ENCODE peak calls at places on chromosomes 1 and 21, in six cellular contexts. One of them, this sample, is unnamed.

GRCh38 chr1:59384443-59384842 is 87.5 kb downstream of the FGGY start:
- DNase-seq in posterior cingulate gyrus: no peak
- DNase-seq in islet precursor cell: no peak
- DNase-seq in psoas muscle: no peak
- DNase-seq in NCI-H2029: no peak
- DNase-seq in HEK293T: no peak
- DNase-seq in this sample: no peak

GRCh38 chr1:201283836-201284553 is 689 bp downstream of the PKP1 start:
- DNase-seq in psoas muscle: no peak
- DNase-seq in NCI-H2029: no peak
- DNase-seq in HEK293T: no peak
- DNase-seq in islet precursor cell: no peak
- DNase-seq in posterior cingulate gyrus: peak
- DNase-seq in this sample: no peak

GRCh38 chr1:6445062-6445763 is 20.6 kb downstream of the ESPN start:
- DNase-seq in NCI-H2029: no peak
- DNase-seq in HEK293T: no peak
- DNase-seq in psoas muscle: no peak
- DNase-seq in islet precursor cell: peak
- DNase-seq in posterior cingulate gyrus: peak
- DNase-seq in this sample: peak

GRCh38 chr1:90817399-90817798 is 100.3 kb upstream of the BARHL2 start:
- DNase-seq in posterior cingulate gyrus: no peak
- DNase-seq in NCI-H2029: no peak
- DNase-seq in HEK293T: no peak
- DNase-seq in psoas muscle: no peak
- DNase-seq in islet precursor cell: no peak
- DNase-seq in this sample: no peak

GRCh38 chr1:227323164-227323955 is 5.1 kb upstream of the CDC42BPA start:
- DNase-seq in posterior cingulate gyrus: no peak
- DNase-seq in HEK293T: no peak
- DNase-seq in NCI-H2029: no peak
- DNase-seq in islet precursor cell: no peak
- DNase-seq in psoas muscle: no peak
- DNase-seq in this sample: no peak

GRCh38 chr1:232805269-232806070 is at the start of gene MAP10:
- DNase-seq in posterior cingulate gyrus: peak
- DNase-seq in psoas muscle: peak
- DNase-seq in HEK293T: no peak
- DNase-seq in islet precursor cell: peak
- DNase-seq in NCI-H2029: peak
- DNase-seq in this sample: peak

GRCh38 chr1:236282159-236282716 is 480 bp upstream of the ERO1B start:
- DNase-seq in HEK293T: no peak
- DNase-seq in psoas muscle: no peak
- DNase-seq in posterior cingulate gyrus: no peak
- DNase-seq in islet precursor cell: no peak
- DNase-seq in NCI-H2029: no peak
- DNase-seq in this sample: no peak

GRCh38 chr1:201361652-201362504 is 15.6 kb downstream of the TNNT2 start:
- DNase-seq in psoas muscle: peak
- DNase-seq in NCI-H2029: peak
- DNase-seq in HEK293T: peak
- DNase-seq in islet precursor cell: peak
- DNase-seq in posterior cingulate gyrus: peak
- DNase-seq in this sample: peak

GRCh38 chr1:204359474-204360255 is at the start of gene PLEKHA6:
- DNase-seq in NCI-H2029: no peak
- DNase-seq in HEK293T: no peak
- DNase-seq in psoas muscle: peak
- DNase-seq in posterior cingulate gyrus: peak
- DNase-seq in islet precursor cell: no peak
- DNase-seq in this sample: no peak

GRCh38 chr21:37565530-37566223 is 199.1 kb downstream of the DYRK1A start:
- DNase-seq in psoas muscle: no peak
- DNase-seq in posterior cingulate gyrus: peak
- DNase-seq in islet precursor cell: no peak
- DNase-seq in NCI-H2029: no peak
- DNase-seq in HEK293T: no peak
- DNase-seq in this sample: no peak

GRCh38 chr1:189859385-189859977 is 618.2 kb downstream of the BRINP3 start:
- DNase-seq in HEK293T: peak
- DNase-seq in posterior cingulate gyrus: peak
- DNase-seq in psoas muscle: no peak
- DNase-seq in islet precursor cell: peak
- DNase-seq in NCI-H2029: no peak
- DNase-seq in this sample: no peak

GRCh38 chr1:160821627-160822026 is 25.7 kb downstream of the LY9 start:
- DNase-seq in psoas muscle: no peak
- DNase-seq in posterior cingulate gyrus: no peak
- DNase-seq in NCI-H2029: no peak
- DNase-seq in HEK293T: peak
- DNase-seq in islet precursor cell: peak
- DNase-seq in this sample: no peak

GRCh38 chr21:31892686-31893085 is 19.9 kb downstream of the HUNK start:
- DNase-seq in posterior cingulate gyrus: no peak
- DNase-seq in HEK293T: no peak
- DNase-seq in psoas muscle: no peak
- DNase-seq in islet precursor cell: peak
- DNase-seq in NCI-H2029: no peak
- DNase-seq in this sample: no peak

GRCh38 chr1:69569983-69570755 is 2.4 kb downstream of the LRRC7 start:
- DNase-seq in NCI-H2029: peak
- DNase-seq in posterior cingulate gyrus: peak
- DNase-seq in psoas muscle: no peak
- DNase-seq in HEK293T: no peak
- DNase-seq in islet precursor cell: peak
- DNase-seq in this sample: no peak

GRCh38 chr1:22402336-22403053 is 49.2 kb upstream of the ZBTB40 start:
- DNase-seq in posterior cingulate gyrus: peak
- DNase-seq in islet precursor cell: no peak
- DNase-seq in NCI-H2029: no peak
- DNase-seq in psoas muscle: no peak
- DNase-seq in HEK293T: no peak
- DNase-seq in this sample: no peak

GRCh38 chr1:116019653-116020253 is 43.4 kb downstream of the SLC22A15 start:
- DNase-seq in psoas muscle: no peak
- DNase-seq in HEK293T: no peak
- DNase-seq in posterior cingulate gyrus: no peak
- DNase-seq in islet precursor cell: no peak
- DNase-seq in NCI-H2029: no peak
- DNase-seq in this sample: no peak

GRCh38 chr1:2141025-2141424 is 53.5 kb downstream of the FAAP20 start:
- DNase-seq in islet precursor cell: no peak
- DNase-seq in posterior cingulate gyrus: peak
- DNase-seq in NCI-H2029: no peak
- DNase-seq in psoas muscle: no peak
- DNase-seq in HEK293T: no peak
- DNase-seq in this sample: no peak

GRCh38 chr1:35180776-35181374 is 12.1 kb downstream of the SFPQ start:
- DNase-seq in NCI-H2029: no peak
- DNase-seq in islet precursor cell: no peak
- DNase-seq in posterior cingulate gyrus: no peak
- DNase-seq in HEK293T: no peak
- DNase-seq in psoas muscle: no peak
- DNase-seq in this sample: no peak

GRCh38 chr21:41232055-41232454 is 64.1 kb downstream of the BACE2 start:
- DNase-seq in HEK293T: no peak
- DNase-seq in psoas muscle: no peak
- DNase-seq in islet precursor cell: no peak
- DNase-seq in NCI-H2029: no peak
- DNase-seq in posterior cingulate gyrus: no peak
- DNase-seq in this sample: no peak

GRCh38 chr1:45922374-45922773 is 119.0 kb downstream of the MAST2 start:
- DNase-seq in posterior cingulate gyrus: peak
- DNase-seq in islet precursor cell: no peak
- DNase-seq in NCI-H2029: no peak
- DNase-seq in psoas muscle: peak
- DNase-seq in HEK293T: no peak
- DNase-seq in this sample: no peak

GRCh38 chr1:38992450-38993111 is 1.5 kb downstream of the AKIRIN1 start:
- DNase-seq in psoas muscle: no peak
- DNase-seq in islet precursor cell: no peak
- DNase-seq in HEK293T: no peak
- DNase-seq in NCI-H2029: no peak
- DNase-seq in posterior cingulate gyrus: no peak
- DNase-seq in this sample: no peak

GRCh38 chr1:218459878-218460277 is 114.7 kb downstream of the TGFB2 start:
- DNase-seq in psoas muscle: no peak
- DNase-seq in NCI-H2029: no peak
- DNase-seq in HEK293T: peak
- DNase-seq in islet precursor cell: peak
- DNase-seq in posterior cingulate gyrus: no peak
- DNase-seq in this sample: no peak

GRCh38 chr1:183961132-183961531 is 76.4 kb downstream of the COLGALT2 start:
- DNase-seq in NCI-H2029: no peak
- DNase-seq in psoas muscle: no peak
- DNase-seq in HEK293T: no peak
- DNase-seq in posterior cingulate gyrus: no peak
- DNase-seq in islet precursor cell: no peak
- DNase-seq in this sample: no peak

GRCh38 chr1:16386454-16387113 is 19.5 kb downstream of the SZRD1 start:
- DNase-seq in psoas muscle: peak
- DNase-seq in posterior cingulate gyrus: peak
- DNase-seq in HEK293T: no peak
- DNase-seq in islet precursor cell: no peak
- DNase-seq in NCI-H2029: peak
- DNase-seq in this sample: no peak

GRCh38 chr1:43015269-43015668 is 56.6 kb upstream of the SLC2A1 start:
- DNase-seq in posterior cingulate gyrus: no peak
- DNase-seq in NCI-H2029: no peak
- DNase-seq in islet precursor cell: no peak
- DNase-seq in psoas muscle: no peak
- DNase-seq in HEK293T: no peak
- DNase-seq in this sample: no peak

GRCh38 chr1:3346478-3346877 is 108.0 kb upstream of the ARHGEF16 start:
- DNase-seq in posterior cingulate gyrus: no peak
- DNase-seq in NCI-H2029: no peak
- DNase-seq in HEK293T: no peak
- DNase-seq in psoas muscle: no peak
- DNase-seq in islet precursor cell: no peak
- DNase-seq in this sample: no peak

GRCh38 chr1:241077386-241078147 is 279.4 kb downstream of the RGS7 start:
- DNase-seq in NCI-H2029: no peak
- DNase-seq in posterior cingulate gyrus: peak
- DNase-seq in islet precursor cell: no peak
- DNase-seq in psoas muscle: no peak
- DNase-seq in HEK293T: no peak
- DNase-seq in this sample: no peak

GRCh38 chr1:216670118-216670870 is 52.9 kb downstream of the ESRRG start:
- DNase-seq in HEK293T: peak
- DNase-seq in psoas muscle: no peak
- DNase-seq in islet precursor cell: peak
- DNase-seq in posterior cingulate gyrus: peak
- DNase-seq in NCI-H2029: no peak
- DNase-seq in this sample: no peak

GRCh38 chr21:24823247-24823646 is 784.0 kb downstream of the MRPL39 start:
- DNase-seq in islet precursor cell: no peak
- DNase-seq in posterior cingulate gyrus: no peak
- DNase-seq in HEK293T: no peak
- DNase-seq in NCI-H2029: no peak
- DNase-seq in psoas muscle: no peak
- DNase-seq in this sample: no peak

GRCh38 chr1:160097196-160097910 is 1.1 kb downstream of the IGSF8 start:
- DNase-seq in HEK293T: no peak
- DNase-seq in islet precursor cell: no peak
- DNase-seq in psoas muscle: no peak
- DNase-seq in NCI-H2029: no peak
- DNase-seq in posterior cingulate gyrus: no peak
- DNase-seq in this sample: no peak

GRCh38 chr1:28718601-28719331 is 18.0 kb upstream of the YTHDF2 start:
- DNase-seq in posterior cingulate gyrus: no peak
- DNase-seq in islet precursor cell: peak
- DNase-seq in NCI-H2029: no peak
- DNase-seq in psoas muscle: no peak
- DNase-seq in HEK293T: no peak
- DNase-seq in this sample: no peak

GRCh38 chr1:205369621-205370230 is 13.0 kb upstream of the KLHDC8A start:
- DNase-seq in psoas muscle: no peak
- DNase-seq in NCI-H2029: peak
- DNase-seq in islet precursor cell: no peak
- DNase-seq in HEK293T: no peak
- DNase-seq in posterior cingulate gyrus: peak
- DNase-seq in this sample: no peak

GRCh38 chr21:27062441-27062840 is 95.6 kb upstream of the ADAMTS5 start:
- DNase-seq in HEK293T: no peak
- DNase-seq in psoas muscle: no peak
- DNase-seq in islet precursor cell: no peak
- DNase-seq in NCI-H2029: no peak
- DNase-seq in posterior cingulate gyrus: no peak
- DNase-seq in this sample: no peak

GRCh38 chr1:165228111-165228655 is 128.3 kb downstream of the LMX1A start:
- DNase-seq in HEK293T: no peak
- DNase-seq in NCI-H2029: no peak
- DNase-seq in islet precursor cell: no peak
- DNase-seq in posterior cingulate gyrus: no peak
- DNase-seq in psoas muscle: no peak
- DNase-seq in this sample: no peak

GRCh38 chr1:236534164-236534651 is 10.4 kb downstream of the LGALS8 start:
- DNase-seq in psoas muscle: no peak
- DNase-seq in NCI-H2029: no peak
- DNase-seq in posterior cingulate gyrus: no peak
- DNase-seq in HEK293T: no peak
- DNase-seq in islet precursor cell: no peak
- DNase-seq in this sample: no peak

GRCh38 chr1:21909787-21910503 is 27.2 kb downstream of the HSPG2 start:
- DNase-seq in psoas muscle: peak
- DNase-seq in islet precursor cell: peak
- DNase-seq in posterior cingulate gyrus: no peak
- DNase-seq in NCI-H2029: no peak
- DNase-seq in HEK293T: no peak
- DNase-seq in this sample: no peak

This sample was measured in pancreas.